ENCODE peak calls at places on chromosomes 13 and 19, in seven cellular contexts. One of them, this sample, is unnamed. For H3K27me3, the result is how much of the 10 kb centered on the place peaks cover.

GRCh38 chr19:39252458-39252857 is 3.8 kb upstream of the IFNL4 start:
- DNase-seq in Peyer's patch: no peak
- DNase-seq in astrocyte: no peak
- DNase-seq in pancreas: no peak
- DNase-seq in cardiac muscle cell: no peak
- DNase-seq in ovary: no peak
- DNase-seq in psoas muscle: no peak
- DNase-seq in this sample: no peak

GRCh38 chr19:33269016-33269415 is 33.3 kb downstream of the CEBPA start:
- DNase-seq in Peyer's patch: no peak
- DNase-seq in astrocyte: no peak
- DNase-seq in pancreas: no peak
- DNase-seq in cardiac muscle cell: no peak
- DNase-seq in ovary: no peak
- DNase-seq in psoas muscle: peak
- DNase-seq in this sample: no peak

GRCh38 chr13:111267784-111268183 is 52.7 kb upstream of the TEX29 start:
- DNase-seq in Peyer's patch: no peak
- DNase-seq in astrocyte: no peak
- DNase-seq in pancreas: no peak
- DNase-seq in cardiac muscle cell: no peak
- DNase-seq in ovary: no peak
- DNase-seq in psoas muscle: no peak
- DNase-seq in this sample: peak

GRCh38 chr19:11479470-11480080 is 1.3 kb downstream of the ELAVL3 start:
- DNase-seq in Peyer's patch: no peak
- DNase-seq in astrocyte: no peak
- DNase-seq in pancreas: no peak
- DNase-seq in cardiac muscle cell: peak
- DNase-seq in ovary: no peak
- DNase-seq in psoas muscle: peak
- DNase-seq in this sample: no peak

GRCh38 chr19:19034204-19034624 is 811 bp downstream of the ARMC6 start:
- DNase-seq in Peyer's patch: peak
- DNase-seq in astrocyte: peak
- DNase-seq in pancreas: peak
- DNase-seq in cardiac muscle cell: peak
- DNase-seq in ovary: no peak
- DNase-seq in psoas muscle: no peak
- DNase-seq in this sample: no peak

GRCh38 chr13:80962855-80963254 is 621.9 kb upstream of the SPRY2 start:
- DNase-seq in Peyer's patch: no peak
- DNase-seq in astrocyte: no peak
- DNase-seq in pancreas: no peak
- DNase-seq in cardiac muscle cell: peak
- DNase-seq in ovary: no peak
- DNase-seq in psoas muscle: no peak
- DNase-seq in this sample: no peak

GRCh38 chr19:6743071-6743470 is 3.6 kb downstream of the TRIP10 start:
- DNase-seq in Peyer's patch: no peak
- DNase-seq in astrocyte: no peak
- DNase-seq in pancreas: no peak
- DNase-seq in cardiac muscle cell: no peak
- DNase-seq in ovary: no peak
- DNase-seq in psoas muscle: no peak
- DNase-seq in this sample: no peak

GRCh38 chr19:54415208-54415900 is at the start of gene TTYH1:
- DNase-seq in Peyer's patch: no peak
- DNase-seq in astrocyte: no peak
- DNase-seq in pancreas: no peak
- DNase-seq in cardiac muscle cell: no peak
- DNase-seq in ovary: no peak
- DNase-seq in psoas muscle: no peak
- DNase-seq in this sample: no peak

GRCh38 chr13:54637377-54637776 is 1608.8 kb downstream of the OLFM4 start:
- DNase-seq in Peyer's patch: no peak
- DNase-seq in astrocyte: peak
- DNase-seq in pancreas: no peak
- DNase-seq in cardiac muscle cell: peak
- DNase-seq in ovary: no peak
- DNase-seq in psoas muscle: no peak
- DNase-seq in this sample: no peak

GRCh38 chr13:113669231-113669870 is 2.3 kb downstream of the GRK1 start:
- DNase-seq in Peyer's patch: no peak
- DNase-seq in astrocyte: no peak
- DNase-seq in pancreas: no peak
- DNase-seq in cardiac muscle cell: no peak
- DNase-seq in ovary: no peak
- DNase-seq in psoas muscle: peak
- DNase-seq in this sample: no peak

GRCh38 chr13:113110852-113111315 is 5.3 kb downstream of the F7 start:
- DNase-seq in Peyer's patch: no peak
- DNase-seq in astrocyte: no peak
- DNase-seq in pancreas: no peak
- DNase-seq in cardiac muscle cell: no peak
- DNase-seq in ovary: peak
- DNase-seq in psoas muscle: peak
- DNase-seq in this sample: no peak

GRCh38 chr19:30717381-30717780 is 345.2 kb downstream of the ZNF536 start:
- DNase-seq in Peyer's patch: no peak
- DNase-seq in astrocyte: no peak
- DNase-seq in pancreas: no peak
- DNase-seq in cardiac muscle cell: no peak
- DNase-seq in ovary: no peak
- DNase-seq in psoas muscle: no peak
- DNase-seq in this sample: no peak

GRCh38 chr13:111459803-111460547 is 139.5 kb downstream of the TEX29 start:
- DNase-seq in Peyer's patch: no peak
- DNase-seq in astrocyte: no peak
- DNase-seq in pancreas: no peak
- DNase-seq in cardiac muscle cell: no peak
- DNase-seq in ovary: no peak
- DNase-seq in psoas muscle: no peak
- DNase-seq in this sample: no peak

GRCh38 chr13:79447741-79448140 is 33.2 kb upstream of the NDFIP2 start:
- DNase-seq in Peyer's patch: no peak
- DNase-seq in astrocyte: no peak
- DNase-seq in pancreas: no peak
- DNase-seq in cardiac muscle cell: no peak
- DNase-seq in ovary: no peak
- DNase-seq in psoas muscle: no peak
- DNase-seq in this sample: no peak

GRCh38 chr13:67775359-67775758 is 545.2 kb upstream of the PCDH9 start:
- DNase-seq in Peyer's patch: no peak
- DNase-seq in astrocyte: no peak
- DNase-seq in pancreas: no peak
- DNase-seq in cardiac muscle cell: no peak
- DNase-seq in ovary: no peak
- DNase-seq in psoas muscle: no peak
- DNase-seq in this sample: no peak

GRCh38 chr13:31894931-31895330 is 136.6 kb upstream of the FRY start:
- DNase-seq in Peyer's patch: no peak
- DNase-seq in astrocyte: no peak
- DNase-seq in pancreas: no peak
- DNase-seq in cardiac muscle cell: no peak
- DNase-seq in ovary: no peak
- DNase-seq in psoas muscle: no peak
- DNase-seq in this sample: no peak

GRCh38 chr13:31896427-31896826 is 135.1 kb upstream of the FRY start:
- DNase-seq in Peyer's patch: no peak
- DNase-seq in astrocyte: peak
- DNase-seq in pancreas: no peak
- DNase-seq in cardiac muscle cell: peak
- DNase-seq in ovary: no peak
- DNase-seq in psoas muscle: peak
- DNase-seq in this sample: no peak

GRCh38 chr13:31891472-31891871 is 140.1 kb upstream of the FRY start:
- DNase-seq in Peyer's patch: no peak
- DNase-seq in astrocyte: no peak
- DNase-seq in pancreas: no peak
- DNase-seq in cardiac muscle cell: no peak
- DNase-seq in ovary: no peak
- DNase-seq in psoas muscle: no peak
- DNase-seq in this sample: no peak

GRCh38 chr13:31898383-31899071 is 133.0 kb upstream of the FRY start:
- DNase-seq in Peyer's patch: no peak
- DNase-seq in astrocyte: no peak
- DNase-seq in pancreas: no peak
- DNase-seq in cardiac muscle cell: no peak
- DNase-seq in ovary: no peak
- DNase-seq in psoas muscle: no peak
- DNase-seq in this sample: no peak

DNA sequence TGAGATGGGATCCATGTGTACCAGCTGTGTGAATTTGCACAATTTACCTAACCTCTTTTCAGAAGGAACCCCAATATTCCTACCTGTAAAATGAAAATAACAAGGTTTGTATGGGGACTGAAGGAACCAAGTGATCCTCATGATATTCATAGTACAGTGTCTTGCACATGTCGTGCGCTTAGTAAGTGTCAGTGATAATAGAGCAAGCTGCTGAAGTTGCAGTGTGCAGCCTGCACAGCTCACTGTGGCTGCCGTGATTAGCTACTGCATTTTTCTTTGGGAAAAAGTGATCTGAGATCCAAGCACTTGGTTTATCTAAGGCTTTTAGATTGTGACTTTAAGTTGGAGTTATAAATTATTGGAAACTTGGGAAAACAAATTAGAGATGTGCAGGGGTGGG is 135.9 kb upstream of the FRY start:
- DNase-seq in Peyer's patch: no peak
- DNase-seq in astrocyte: no peak
- DNase-seq in pancreas: no peak
- DNase-seq in cardiac muscle cell: no peak
- DNase-seq in ovary: no peak
- DNase-seq in psoas muscle: no peak
- DNase-seq in this sample: no peak
- H3K27ac ChIP-seq in Peyer's patch: no peak
- H3K27ac ChIP-seq in astrocyte: no peak
- H3K27ac ChIP-seq in pancreas: no peak
- H3K27ac ChIP-seq in cardiac muscle cell: no peak
- H3K27ac ChIP-seq in ovary: no peak
- H3K27ac ChIP-seq in psoas muscle: no peak
- H3K27ac ChIP-seq in this sample: no peak

GRCh38 chr13:98223741-98224140 is 46.7 kb upstream of the RNF113B start:
- DNase-seq in Peyer's patch: no peak
- DNase-seq in astrocyte: no peak
- DNase-seq in pancreas: no peak
- DNase-seq in cardiac muscle cell: no peak
- DNase-seq in ovary: no peak
- DNase-seq in psoas muscle: no peak
- DNase-seq in this sample: no peak

GRCh38 chr13:98224557-98224956 is 47.5 kb upstream of the RNF113B start:
- DNase-seq in Peyer's patch: no peak
- DNase-seq in astrocyte: no peak
- DNase-seq in pancreas: no peak
- DNase-seq in cardiac muscle cell: no peak
- DNase-seq in ovary: no peak
- DNase-seq in psoas muscle: no peak
- DNase-seq in this sample: no peak

GRCh38 chr13:98226520-98226919 is 49.5 kb upstream of the RNF113B start:
- DNase-seq in Peyer's patch: no peak
- DNase-seq in astrocyte: no peak
- DNase-seq in pancreas: no peak
- DNase-seq in cardiac muscle cell: no peak
- DNase-seq in ovary: no peak
- DNase-seq in psoas muscle: no peak
- DNase-seq in this sample: no peak

GRCh38 chr13:98222816-98223215 is 45.7 kb upstream of the RNF113B start:
- DNase-seq in Peyer's patch: no peak
- DNase-seq in astrocyte: no peak
- DNase-seq in pancreas: no peak
- DNase-seq in cardiac muscle cell: no peak
- DNase-seq in ovary: no peak
- DNase-seq in psoas muscle: no peak
- DNase-seq in this sample: no peak

GRCh38 chr13:98225036-98225940 is 48.2 kb upstream of the RNF113B start:
- DNase-seq in Peyer's patch: no peak
- DNase-seq in astrocyte: no peak
- DNase-seq in pancreas: no peak
- DNase-seq in cardiac muscle cell: no peak
- DNase-seq in ovary: no peak
- DNase-seq in psoas muscle: no peak
- DNase-seq in this sample: no peak
- TF ChIP-seq CTCF in Peyer's patch: no peak
- TF ChIP-seq CTCF in astrocyte: no peak
- TF ChIP-seq CTCF in pancreas: no peak
- TF ChIP-seq CTCF in cardiac muscle cell: no peak
- TF ChIP-seq CTCF in ovary: no peak
- TF ChIP-seq CTCF in psoas muscle: no peak
- TF ChIP-seq CTCF in this sample: no peak

DNA sequence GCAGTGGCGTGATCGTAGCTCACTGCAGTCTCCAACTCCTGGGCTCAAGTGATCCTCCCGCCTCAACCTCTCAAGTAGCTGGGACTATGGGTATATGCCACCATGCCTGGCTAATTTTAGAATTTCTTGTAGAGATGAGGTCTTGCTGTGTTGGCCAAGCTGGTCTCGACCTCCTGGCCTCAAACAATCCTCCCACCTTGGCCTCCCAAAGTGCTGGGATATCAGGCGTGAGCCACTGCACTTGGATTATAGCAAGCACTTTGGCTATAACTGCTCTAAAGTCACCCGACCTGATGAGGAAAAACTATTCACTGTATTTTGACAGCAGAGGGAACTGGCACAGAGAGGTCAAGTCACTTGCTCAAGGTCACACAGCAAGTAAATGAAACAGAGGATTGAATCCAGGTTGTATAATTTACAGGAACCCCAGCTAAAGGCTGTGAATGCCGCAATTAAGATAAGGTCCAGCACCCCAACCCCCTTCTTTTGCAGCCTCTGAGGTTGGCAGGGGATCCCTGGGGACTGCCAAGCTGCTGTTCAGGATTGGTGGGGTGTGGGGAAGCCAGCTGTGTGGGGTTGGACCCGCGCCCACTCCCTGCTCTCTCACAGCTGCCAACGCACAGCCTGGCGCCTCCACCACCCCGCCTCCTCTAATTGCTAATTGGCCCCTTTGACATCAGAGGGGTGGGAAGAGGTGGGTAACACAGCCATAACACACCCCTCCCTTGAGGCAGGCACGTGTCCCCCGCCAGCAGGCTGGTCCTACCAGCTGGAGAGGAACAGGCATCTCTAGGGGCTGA is 6.0 kb downstream of the TMIGD2 start:
- DNase-seq in Peyer's patch: no peak
- DNase-seq in astrocyte: peak
- DNase-seq in pancreas: no peak
- DNase-seq in cardiac muscle cell: peak
- DNase-seq in ovary: no peak
- DNase-seq in psoas muscle: no peak
- DNase-seq in this sample: no peak
- H3K27me3 ChIP-seq in Peyer's patch: under half
- H3K27me3 ChIP-seq in astrocyte: under half
- H3K27me3 ChIP-seq in pancreas: under half
- H3K27me3 ChIP-seq in cardiac muscle cell: under half
- H3K27me3 ChIP-seq in ovary: under half
- H3K27me3 ChIP-seq in psoas muscle: under half
- H3K27me3 ChIP-seq in this sample: under half

DNA sequence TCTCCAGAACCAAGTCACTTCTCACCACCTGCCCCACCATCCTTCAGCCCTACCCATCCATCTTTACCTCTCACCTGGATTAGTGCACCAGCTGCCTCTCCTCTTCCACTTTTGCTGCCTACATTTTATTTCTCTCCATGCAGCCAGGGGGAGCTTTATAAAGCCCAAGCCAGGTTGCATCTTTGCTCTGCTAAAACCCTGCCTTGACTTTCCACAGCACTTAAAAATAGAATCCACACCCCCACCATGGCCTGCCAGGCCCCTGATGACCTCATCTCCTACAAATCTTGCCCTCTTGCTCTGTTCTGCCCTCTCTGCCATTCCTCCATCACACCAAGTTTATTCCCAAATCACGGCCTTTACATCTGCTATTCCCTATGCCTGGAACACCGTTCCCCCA is 1.8 kb downstream of the HOOK2 start:
- DNase-seq in Peyer's patch: no peak
- DNase-seq in astrocyte: no peak
- DNase-seq in pancreas: no peak
- DNase-seq in cardiac muscle cell: no peak
- DNase-seq in ovary: no peak
- DNase-seq in psoas muscle: no peak
- DNase-seq in this sample: no peak
- H3K27ac ChIP-seq in Peyer's patch: no peak
- H3K27ac ChIP-seq in astrocyte: no peak
- H3K27ac ChIP-seq in pancreas: no peak
- H3K27ac ChIP-seq in cardiac muscle cell: no peak
- H3K27ac ChIP-seq in ovary: no peak
- H3K27ac ChIP-seq in psoas muscle: peak
- H3K27ac ChIP-seq in this sample: no peak